ENCODE peak calls at places on chromosomes 11 and 22, in four cellular contexts. G is A673; J is CD8-positive, alpha-beta T cell; C is tibial nerve. M is an unnamed sample. For H3K9me3, the result is how much of the 10 kb centered on the place peaks cover.

GRCh38 chr11:85953491-85954143 is 98.4 kb downstream of the CCDC83 start:
- DNase-seq in G (no peak), J (no peak), C (no peak), M (no peak)

GRCh38 chr11:93236741-93237675 is 39.2 kb upstream of the SLC36A4 start:
- DNase-seq in G (peak), J (no peak), C (no peak), M (no peak)

GRCh38 chr11:28257761-28258160 is 149.6 kb downstream of the METTL15 start:
- DNase-seq in G (no peak), J (no peak), C (no peak), M (no peak)

GRCh38 chr22:30270841-30271240 is 4.2 kb upstream of the OSM start:
- DNase-seq in G (no peak), J (no peak), C (no peak), M (no peak)

GRCh38 chr22:39183991-39184585 is 31.6 kb upstream of the CBX7 start:
- DNase-seq in G (peak), J (no peak), C (no peak), M (no peak)

GRCh38 chr11:27938011-27938410 is 169.9 kb downstream of the KIF18A start:
- DNase-seq in G (no peak), J (no peak), C (no peak), M (no peak)

GRCh38 chr22:40404251-40405177 is 34.1 kb downstream of the SGSM3 start:
- DNase-seq in G (no peak), J (no peak), C (no peak), M (no peak)

GRCh38 chr11:112085822-112086421 is 634 bp downstream of the TIMM8B start:
- DNase-seq in G (peak), J (peak), C (no peak), M (no peak)

GRCh38 chr11:62974848-62975522 is 9.8 kb downstream of the SLC22A6 start:
- DNase-seq in G (peak), J (peak), C (no peak), M (no peak)

GRCh38 chr11:111922803-111923202 is 4.1 kb downstream of the C11orf52 start:
- DNase-seq in G (peak), J (no peak), C (no peak), M (no peak)

GRCh38 chr22:43449205-43449830 is 37.5 kb downstream of the MPPED1 start:
- DNase-seq in G (peak), J (no peak), C (no peak), M (no peak)

GRCh38 chr11:111878385-111878765 is 590 bp downstream of the FDXACB1 start:
- DNase-seq in G (no peak), J (no peak), C (no peak), M (no peak)

GRCh38 chr11:83192846-83193245 is 666 bp upstream of the ANKRD42 start:
- DNase-seq in G (no peak), J (no peak), C (no peak), M (no peak)

GRCh38 chr11:61626580-61627380 is 45.9 kb upstream of the SYT7 start:
- DNase-seq in G (no peak), J (no peak), C (no peak), M (no peak)

GRCh38 chr11:79336740-79337517 is 103.9 kb downstream of the TENM4 start:
- DNase-seq in G (no peak), J (no peak), C (no peak), M (no peak)

GRCh38 chr11:93169950-93170561 is 27.7 kb downstream of the SLC36A4 start:
- DNase-seq in G (peak), J (no peak), C (no peak), M (no peak)

GRCh38 chr11:120137187-120137610 is 714 bp downstream of the TRIM29 start:
- DNase-seq in G (no peak), J (no peak), C (no peak), M (no peak)

GRCh38 chr11:123212406-123212805 is 17.4 kb upstream of the CLMP start:
- DNase-seq in G (no peak), J (no peak), C (no peak), M (no peak)

GRCh38 chr11:120401506-120401905 is 65.3 kb downstream of the ARHGEF12 start:
- DNase-seq in G (no peak), J (no peak), C (no peak), M (no peak)

GRCh38 chr11:8086001-8086479 is 5.0 kb downstream of the TUB start:
- DNase-seq in G (no peak), J (no peak), C (no peak), M (no peak)

GRCh38 chr11:74845978-74846517 is 97.4 kb downstream of the RNF169 start:
- DNase-seq in G (no peak), J (no peak), C (no peak), M (no peak)

GRCh38 chr11:88377661-88378060 is 40.1 kb upstream of the CTSC start:
- DNase-seq in G (no peak), J (no peak), C (no peak), M (no peak)

GRCh38 chr11:5159806-5160205 is 5.2 kb upstream of the OR52A1 start:
- DNase-seq in G (no peak), J (no peak), C (no peak), M (no peak)

GRCh38 chr22:24466831-24467249 is 28.3 kb upstream of the UPB1 start:
- DNase-seq in G (peak), J (no peak), C (no peak), M (no peak)

GRCh38 chr22:48786679-48786996 is 1041.0 kb downstream of the BRD1 start:
- DNase-seq in G (no peak), J (no peak), C (no peak), M (no peak)

GRCh38 chr22:36790648-36791047 is 14.7 kb upstream of the IFT27 start:
- DNase-seq in G (no peak), J (no peak), C (no peak), M (no peak)

GRCh38 chr22:24841261-24841660 is 35.2 kb downstream of the SGSM1 start:
- DNase-seq in G (no peak), J (no peak), C (no peak), M (no peak)

GRCh38 chr11:76267563-76267962 is 61.3 kb upstream of the WNT11 start:
- DNase-seq in G (no peak), J (no peak), C (no peak), M (no peak)

GRCh38 chr22:45554040-45554406 is 51.3 kb downstream of the FBLN1 start:
- DNase-seq in G (no peak), J (no peak), C (no peak), M (no peak)

GRCh38 chr11:126497581-126498109 is 142.2 kb downstream of the ST3GAL4 start:
- DNase-seq in G (peak), J (no peak), C (no peak), M (no peak)

GRCh38 chr11:35089724-35090505 is 49.1 kb upstream of the CD44 start:
- DNase-seq in G (no peak), J (no peak), C (no peak), M (no peak)

GRCh38 chr22:23565942-23566715 is 14.0 kb downstream of the IGLL1 start:
- DNase-seq in G (no peak), J (no peak), C (no peak), M (no peak)

DNA sequence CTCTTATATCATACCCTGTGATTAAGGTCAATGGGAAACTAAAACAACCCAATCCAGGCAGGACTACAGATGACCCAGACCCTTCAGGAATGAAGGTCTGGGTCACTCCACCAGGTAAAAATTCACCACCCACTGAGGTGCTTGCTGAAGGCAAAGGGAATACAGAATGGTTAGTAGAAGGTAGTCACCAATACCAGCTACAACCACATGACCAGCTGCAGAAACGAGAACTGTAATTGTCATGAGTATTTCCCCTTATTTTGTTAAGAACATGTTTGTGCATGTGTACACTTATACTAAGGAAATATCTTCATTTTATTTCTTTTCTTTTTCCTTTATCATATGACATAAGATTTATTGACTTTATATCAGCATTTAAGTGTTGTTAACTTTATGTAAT is 126.1 kb upstream of the ZC3H12C start:
- DNase-seq in G (no peak), J (no peak), C (no peak), M (no peak)
- H3K9me3 ChIP-seq in G (under half), J (under half), C (under half), M (under half)

DNA sequence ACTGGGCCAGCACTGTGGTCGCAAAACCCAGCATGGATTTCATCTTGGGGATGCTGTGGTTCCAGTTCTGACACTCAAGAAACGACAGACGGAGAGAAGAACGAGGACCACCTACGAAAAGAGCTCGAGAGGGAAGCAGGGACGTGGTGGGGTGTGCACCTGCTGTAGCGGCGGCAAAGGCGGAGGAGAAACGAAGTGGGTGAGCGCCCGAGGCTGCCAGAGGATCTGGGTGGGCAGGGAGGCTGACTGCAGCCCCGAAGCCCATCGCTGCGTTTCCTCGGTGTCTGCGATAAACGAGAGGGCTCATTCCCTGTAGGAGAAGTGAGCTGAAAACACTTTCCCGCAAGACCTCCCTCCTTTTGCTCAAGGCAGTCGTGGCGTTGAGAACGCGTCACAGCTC is 246.1 kb downstream of the OR4C45 start:
- DNase-seq in G (no peak), J (no peak), C (no peak), M (no peak)
- H3K9me3 ChIP-seq in G (under half), J (under half), C (under half), M (under half)

GRCh38 chr11:94658888-94659287 is 91.7 kb downstream of the PIWIL4 start:
- DNase-seq in G (no peak), J (no peak), C (no peak), M (no peak)
- H3K9me3 ChIP-seq in G (under half), J (under half), C (under half), M (under half)

GRCh38 chr11:132082566-132082965 is 712.2 kb downstream of the NTM start:
- DNase-seq in G (no peak), J (no peak), C (no peak), M (no peak)

GRCh38 chr11:132084433-132084832 is 714.0 kb downstream of the NTM start:
- DNase-seq in G (no peak), J (no peak), C (no peak), M (no peak)

GRCh38 chr11:132088551-132088950 is 718.1 kb downstream of the NTM start:
- DNase-seq in G (no peak), J (no peak), C (no peak), M (no peak)

GRCh38 chr11:132087148-132087547 is 716.7 kb downstream of the NTM start:
- DNase-seq in G (no peak), J (no peak), C (no peak), M (no peak)
- H3K9me3 ChIP-seq in G (half or more), J (under half), C (under half), M (under half)

GRCh38 chr22:47396105-47396504 is 633.7 kb downstream of the TBC1D22A start:
- DNase-seq in G (no peak), J (no peak), C (no peak), M (no peak)

GRCh38 chr22:47394504-47395440 is 632.3 kb downstream of the TBC1D22A start:
- DNase-seq in G (no peak), J (no peak), C (no peak), M (no peak)

GRCh38 chr22:47396515-47396914 is 634.1 kb downstream of the TBC1D22A start:
- DNase-seq in G (no peak), J (no peak), C (no peak), M (no peak)

GRCh38 chr22:47397673-47398072 is 635.2 kb downstream of the TBC1D22A start:
- DNase-seq in G (no peak), J (no peak), C (no peak), M (no peak)

GRCh38 chr22:47395481-47395880 is 633.0 kb downstream of the TBC1D22A start:
- DNase-seq in G (no peak), J (no peak), C (no peak), M (no peak)
- H3K9me3 ChIP-seq in G (under half), J (under half), C (under half), M (under half)

M was measured in T-helper 17 cell.